ENCODE peak calls at places on chromosomes 1 and 21, in six cellular contexts. S, K, P, F, T and L are unnamed samples.

GRCh38 chr21:37060296-37060695 is 12.6 kb downstream of the PIGP start:
- DNase-seq in S (peak), K (peak), P (peak), F (peak), T (peak), L (peak)

GRCh38 chr1:9399510-9400424 is 107.1 kb downstream of the SPSB1 start:
- DNase-seq in S (peak), K (no peak), P (no peak), F (no peak), T (no peak), L (no peak)

GRCh38 chr1:57796609-57797008 is 372.7 kb upstream of the DAB1 start:
- DNase-seq in S (no peak), K (no peak), P (no peak), F (no peak), T (no peak), L (no peak)

GRCh38 chr1:228917342-228917741 is 182.1 kb downstream of the RHOU start:
- DNase-seq in S (no peak), K (no peak), P (no peak), F (no peak), T (no peak), L (no peak)

GRCh38 chr1:85473390-85473789 is 8.4 kb upstream of the DDAH1 start:
- DNase-seq in S (no peak), K (no peak), P (peak), F (no peak), T (peak), L (no peak)

GRCh38 chr1:58715108-58715507 is 15.2 kb upstream of the MYSM1 start:
- DNase-seq in S (no peak), K (no peak), P (no peak), F (no peak), T (peak), L (no peak)

GRCh38 chr1:22611530-22611947 is 24.9 kb upstream of the C1QA start:
- DNase-seq in S (no peak), K (no peak), P (peak), F (no peak), T (peak), L (no peak)

GRCh38 chr1:98737835-98738234 is 76.3 kb downstream of the SNX7 start:
- DNase-seq in S (no peak), K (no peak), P (no peak), F (no peak), T (no peak), L (no peak)

GRCh38 chr1:20153000-20153418 is 13.9 kb downstream of the PLA2G2F start:
- DNase-seq in S (peak), K (peak), P (peak), F (no peak), T (no peak), L (no peak)

GRCh38 chr1:201184734-201185453 is 5.7 kb upstream of the IGFN1 start:
- DNase-seq in S (no peak), K (peak), P (peak), F (no peak), T (peak), L (peak)

GRCh38 chr1:116255486-116255885 is 117.6 kb upstream of the ATP1A1 start:
- DNase-seq in S (no peak), K (no peak), P (no peak), F (no peak), T (no peak), L (no peak)

GRCh38 chr1:151060241-151061011 is at the start of gene MLLT11:
- DNase-seq in S (peak), K (no peak), P (peak), F (peak), T (peak), L (peak)

GRCh38 chr1:240314845-240315746 is 223.4 kb downstream of the FMN2 start:
- DNase-seq in S (no peak), K (no peak), P (peak), F (no peak), T (no peak), L (no peak)

GRCh38 chr1:15950763-15951295 is 25.1 kb downstream of the ZBTB17 start:
- DNase-seq in S (no peak), K (no peak), P (peak), F (no peak), T (peak), L (no peak)

GRCh38 chr1:24742090-24742938 is 2.9 kb upstream of the CLIC4 start:
- DNase-seq in S (no peak), K (no peak), P (peak), F (no peak), T (peak), L (no peak)

GRCh38 chr21:35113064-35113463 is 64.0 kb upstream of the RUNX1 start:
- DNase-seq in S (no peak), K (no peak), P (no peak), F (no peak), T (no peak), L (no peak)

GRCh38 chr1:221667504-221667903 is 74.4 kb downstream of the DUSP10 start:
- DNase-seq in S (no peak), K (no peak), P (peak), F (no peak), T (peak), L (no peak)

GRCh38 chr1:225435487-225435886 is 7.6 kb upstream of the LBR start:
- DNase-seq in S (no peak), K (no peak), P (no peak), F (no peak), T (no peak), L (no peak)